ENCODE peak calls at places on chromosomes 6 and 20, in ten cellular contexts. One of them, this sample, is unnamed.

GRCh38 chr6:1611572-1612385 is 2.1 kb downstream of the FOXC1 start:
- DNase-seq in stimulated activated CD8-positive, alpha-beta memory T cell treated with anti-CD3 and anti-CD28 coated beads, Interleukin-15, amount 100 ng/mL, for 48 hours: no peak
- DNase-seq in neural crest cell: no peak
- DNase-seq in GM23248: peak
- DNase-seq in cardiac muscle cell: peak
- DNase-seq in NCI-H1436: no peak
- DNase-seq in choroid plexus epithelial cell: peak
- DNase-seq in H7: no peak
- DNase-seq in left ventricle myocardium inferior: no peak
- DNase-seq in stimulated activated naive CD8-positive, alpha-beta T cell treated with anti-CD3 and anti-CD28 coated beads, Interleukin-15, amount 100 ng/mL, for 72 hours: no peak
- DNase-seq in this sample: peak

GRCh38 chr20:50027611-50028105 is 44.9 kb downstream of the SNAI1 start:
- DNase-seq in stimulated activated CD8-positive, alpha-beta memory T cell treated with anti-CD3 and anti-CD28 coated beads, Interleukin-15, amount 100 ng/mL, for 48 hours: no peak
- DNase-seq in neural crest cell: no peak
- DNase-seq in GM23248: peak
- DNase-seq in cardiac muscle cell: peak
- DNase-seq in NCI-H1436: no peak
- DNase-seq in choroid plexus epithelial cell: peak
- DNase-seq in H7: peak
- DNase-seq in left ventricle myocardium inferior: peak
- DNase-seq in stimulated activated naive CD8-positive, alpha-beta T cell treated with anti-CD3 and anti-CD28 coated beads, Interleukin-15, amount 100 ng/mL, for 72 hours: no peak
- DNase-seq in this sample: peak

GRCh38 chr20:48478806-48479550 is 348.8 kb downstream of the PREX1 start:
- DNase-seq in stimulated activated CD8-positive, alpha-beta memory T cell treated with anti-CD3 and anti-CD28 coated beads, Interleukin-15, amount 100 ng/mL, for 48 hours: no peak
- DNase-seq in neural crest cell: no peak
- DNase-seq in GM23248: no peak
- DNase-seq in cardiac muscle cell: no peak
- DNase-seq in NCI-H1436: no peak
- DNase-seq in choroid plexus epithelial cell: peak
- DNase-seq in H7: no peak
- DNase-seq in left ventricle myocardium inferior: no peak
- DNase-seq in stimulated activated naive CD8-positive, alpha-beta T cell treated with anti-CD3 and anti-CD28 coated beads, Interleukin-15, amount 100 ng/mL, for 72 hours: no peak
- DNase-seq in this sample: no peak

GRCh38 chr6:160424256-160424655 is 76.1 kb downstream of the SLC22A3 start:
- DNase-seq in stimulated activated CD8-positive, alpha-beta memory T cell treated with anti-CD3 and anti-CD28 coated beads, Interleukin-15, amount 100 ng/mL, for 48 hours: no peak
- DNase-seq in neural crest cell: no peak
- DNase-seq in GM23248: no peak
- DNase-seq in cardiac muscle cell: no peak
- DNase-seq in NCI-H1436: no peak
- DNase-seq in choroid plexus epithelial cell: no peak
- DNase-seq in H7: no peak
- DNase-seq in left ventricle myocardium inferior: no peak
- DNase-seq in stimulated activated naive CD8-positive, alpha-beta T cell treated with anti-CD3 and anti-CD28 coated beads, Interleukin-15, amount 100 ng/mL, for 72 hours: no peak
- DNase-seq in this sample: no peak

GRCh38 chr20:12152996-12153395 is 235.3 kb downstream of the BTBD3 start:
- DNase-seq in stimulated activated CD8-positive, alpha-beta memory T cell treated with anti-CD3 and anti-CD28 coated beads, Interleukin-15, amount 100 ng/mL, for 48 hours: no peak
- DNase-seq in neural crest cell: no peak
- DNase-seq in GM23248: no peak
- DNase-seq in cardiac muscle cell: no peak
- DNase-seq in NCI-H1436: no peak
- DNase-seq in choroid plexus epithelial cell: peak
- DNase-seq in H7: no peak
- DNase-seq in left ventricle myocardium inferior: no peak
- DNase-seq in stimulated activated naive CD8-positive, alpha-beta T cell treated with anti-CD3 and anti-CD28 coated beads, Interleukin-15, amount 100 ng/mL, for 72 hours: no peak
- DNase-seq in this sample: peak

GRCh38 chr6:45830441-45831139 is 185.1 kb downstream of the CLIC5 start:
- DNase-seq in stimulated activated CD8-positive, alpha-beta memory T cell treated with anti-CD3 and anti-CD28 coated beads, Interleukin-15, amount 100 ng/mL, for 48 hours: peak
- DNase-seq in neural crest cell: no peak
- DNase-seq in GM23248: no peak
- DNase-seq in cardiac muscle cell: peak
- DNase-seq in NCI-H1436: no peak
- DNase-seq in choroid plexus epithelial cell: peak
- DNase-seq in H7: no peak
- DNase-seq in left ventricle myocardium inferior: no peak
- DNase-seq in stimulated activated naive CD8-positive, alpha-beta T cell treated with anti-CD3 and anti-CD28 coated beads, Interleukin-15, amount 100 ng/mL, for 72 hours: peak
- DNase-seq in this sample: no peak

GRCh38 chr6:167546611-167547327 is 221.9 kb downstream of the TTLL2 start:
- DNase-seq in stimulated activated CD8-positive, alpha-beta memory T cell treated with anti-CD3 and anti-CD28 coated beads, Interleukin-15, amount 100 ng/mL, for 48 hours: no peak
- DNase-seq in neural crest cell: no peak
- DNase-seq in GM23248: no peak
- DNase-seq in cardiac muscle cell: no peak
- DNase-seq in NCI-H1436: no peak
- DNase-seq in choroid plexus epithelial cell: no peak
- DNase-seq in H7: no peak
- DNase-seq in left ventricle myocardium inferior: no peak
- DNase-seq in stimulated activated naive CD8-positive, alpha-beta T cell treated with anti-CD3 and anti-CD28 coated beads, Interleukin-15, amount 100 ng/mL, for 72 hours: no peak
- DNase-seq in this sample: no peak

GRCh38 chr6:36906539-36906938 is 20.8 kb downstream of the C6orf89 start:
- DNase-seq in stimulated activated CD8-positive, alpha-beta memory T cell treated with anti-CD3 and anti-CD28 coated beads, Interleukin-15, amount 100 ng/mL, for 48 hours: no peak
- DNase-seq in neural crest cell: no peak
- DNase-seq in GM23248: no peak
- DNase-seq in cardiac muscle cell: no peak
- DNase-seq in NCI-H1436: no peak
- DNase-seq in choroid plexus epithelial cell: no peak
- DNase-seq in H7: no peak
- DNase-seq in left ventricle myocardium inferior: peak
- DNase-seq in stimulated activated naive CD8-positive, alpha-beta T cell treated with anti-CD3 and anti-CD28 coated beads, Interleukin-15, amount 100 ng/mL, for 72 hours: no peak
- DNase-seq in this sample: no peak

GRCh38 chr6:113488812-113489685 is 368.1 kb upstream of the MARCKS start:
- DNase-seq in stimulated activated CD8-positive, alpha-beta memory T cell treated with anti-CD3 and anti-CD28 coated beads, Interleukin-15, amount 100 ng/mL, for 48 hours: no peak
- DNase-seq in neural crest cell: no peak
- DNase-seq in GM23248: no peak
- DNase-seq in cardiac muscle cell: no peak
- DNase-seq in NCI-H1436: peak
- DNase-seq in choroid plexus epithelial cell: peak
- DNase-seq in H7: peak
- DNase-seq in left ventricle myocardium inferior: no peak
- DNase-seq in stimulated activated naive CD8-positive, alpha-beta T cell treated with anti-CD3 and anti-CD28 coated beads, Interleukin-15, amount 100 ng/mL, for 72 hours: no peak
- DNase-seq in this sample: no peak

GRCh38 chr20:728022-728944 is 40.0 kb downstream of the SLC52A3 start:
- DNase-seq in stimulated activated CD8-positive, alpha-beta memory T cell treated with anti-CD3 and anti-CD28 coated beads, Interleukin-15, amount 100 ng/mL, for 48 hours: peak
- DNase-seq in neural crest cell: peak
- DNase-seq in GM23248: peak
- DNase-seq in cardiac muscle cell: peak
- DNase-seq in NCI-H1436: peak
- DNase-seq in choroid plexus epithelial cell: peak
- DNase-seq in H7: peak
- DNase-seq in left ventricle myocardium inferior: peak
- DNase-seq in stimulated activated naive CD8-positive, alpha-beta T cell treated with anti-CD3 and anti-CD28 coated beads, Interleukin-15, amount 100 ng/mL, for 72 hours: peak
- DNase-seq in this sample: peak

GRCh38 chr6:123171341-123171740 is 175.3 kb downstream of the CLVS2 start:
- DNase-seq in stimulated activated CD8-positive, alpha-beta memory T cell treated with anti-CD3 and anti-CD28 coated beads, Interleukin-15, amount 100 ng/mL, for 48 hours: no peak
- DNase-seq in neural crest cell: no peak
- DNase-seq in GM23248: no peak
- DNase-seq in cardiac muscle cell: no peak
- DNase-seq in NCI-H1436: no peak
- DNase-seq in choroid plexus epithelial cell: no peak
- DNase-seq in H7: no peak
- DNase-seq in left ventricle myocardium inferior: no peak
- DNase-seq in stimulated activated naive CD8-positive, alpha-beta T cell treated with anti-CD3 and anti-CD28 coated beads, Interleukin-15, amount 100 ng/mL, for 72 hours: no peak
- DNase-seq in this sample: no peak

GRCh38 chr20:52167232-52167840 is 24.2 kb downstream of the ZFP64 start:
- DNase-seq in stimulated activated CD8-positive, alpha-beta memory T cell treated with anti-CD3 and anti-CD28 coated beads, Interleukin-15, amount 100 ng/mL, for 48 hours: no peak
- DNase-seq in neural crest cell: no peak
- DNase-seq in GM23248: no peak
- DNase-seq in cardiac muscle cell: no peak
- DNase-seq in NCI-H1436: no peak
- DNase-seq in choroid plexus epithelial cell: no peak
- DNase-seq in H7: no peak
- DNase-seq in left ventricle myocardium inferior: no peak
- DNase-seq in stimulated activated naive CD8-positive, alpha-beta T cell treated with anti-CD3 and anti-CD28 coated beads, Interleukin-15, amount 100 ng/mL, for 72 hours: no peak
- DNase-seq in this sample: no peak